ENCODE peak calls at places on chromosome 5, in eight cellular contexts. One of them, this sample, is unnamed.

GRCh38 chr5:148794275-148794674 is 32.1 kb upstream of the ADRB2 start:
- DNase-seq in hepatic stellate cell: no peak
- DNase-seq in AG20443: no peak
- DNase-seq in CD4-positive, alpha-beta memory T cell: no peak
- DNase-seq in glutamatergic neuron: no peak
- DNase-seq in DMS53: no peak
- DNase-seq in activated naive CD8-positive, alpha-beta T cell treated with anti-CD3 and anti-CD28 coated beads, Interleukin-2, amount 50 U/mL, for 24 hours: no peak
- DNase-seq in ovary: no peak
- DNase-seq in this sample: no peak

GRCh38 chr5:146624179-146624578 is 108.2 kb upstream of the GPR151 start:
- DNase-seq in hepatic stellate cell: no peak
- DNase-seq in AG20443: no peak
- DNase-seq in CD4-positive, alpha-beta memory T cell: no peak
- DNase-seq in glutamatergic neuron: no peak
- DNase-seq in DMS53: no peak
- DNase-seq in activated naive CD8-positive, alpha-beta T cell treated with anti-CD3 and anti-CD28 coated beads, Interleukin-2, amount 50 U/mL, for 24 hours: no peak
- DNase-seq in ovary: no peak
- DNase-seq in this sample: no peak

GRCh38 chr5:119168401-119168800 is 97.5 kb downstream of the DMXL1 start:
- DNase-seq in hepatic stellate cell: no peak
- DNase-seq in AG20443: no peak
- DNase-seq in CD4-positive, alpha-beta memory T cell: no peak
- DNase-seq in glutamatergic neuron: no peak
- DNase-seq in DMS53: no peak
- DNase-seq in activated naive CD8-positive, alpha-beta T cell treated with anti-CD3 and anti-CD28 coated beads, Interleukin-2, amount 50 U/mL, for 24 hours: no peak
- DNase-seq in ovary: no peak
- DNase-seq in this sample: no peak

GRCh38 chr5:174535691-174536090 is 188.7 kb upstream of the MSX2 start:
- DNase-seq in hepatic stellate cell: no peak
- DNase-seq in AG20443: no peak
- DNase-seq in CD4-positive, alpha-beta memory T cell: no peak
- DNase-seq in glutamatergic neuron: no peak
- DNase-seq in DMS53: no peak
- DNase-seq in activated naive CD8-positive, alpha-beta T cell treated with anti-CD3 and anti-CD28 coated beads, Interleukin-2, amount 50 U/mL, for 24 hours: no peak
- DNase-seq in ovary: no peak
- DNase-seq in this sample: no peak

GRCh38 chr5:56328753-56329560 is 95.8 kb upstream of the ANKRD55 start:
- DNase-seq in hepatic stellate cell: no peak
- DNase-seq in AG20443: no peak
- DNase-seq in CD4-positive, alpha-beta memory T cell: peak
- DNase-seq in glutamatergic neuron: no peak
- DNase-seq in DMS53: peak
- DNase-seq in activated naive CD8-positive, alpha-beta T cell treated with anti-CD3 and anti-CD28 coated beads, Interleukin-2, amount 50 U/mL, for 24 hours: no peak
- DNase-seq in ovary: no peak
- DNase-seq in this sample: no peak

GRCh38 chr5:138944527-138945322 is 69.6 kb upstream of the LRRTM2 start:
- DNase-seq in hepatic stellate cell: no peak
- DNase-seq in AG20443: no peak
- DNase-seq in CD4-positive, alpha-beta memory T cell: no peak
- DNase-seq in glutamatergic neuron: no peak
- DNase-seq in DMS53: no peak
- DNase-seq in activated naive CD8-positive, alpha-beta T cell treated with anti-CD3 and anti-CD28 coated beads, Interleukin-2, amount 50 U/mL, for 24 hours: no peak
- DNase-seq in ovary: peak
- DNase-seq in this sample: no peak

GRCh38 chr5:172722309-172722815 is 48.6 kb downstream of the DUSP1 start:
- DNase-seq in hepatic stellate cell: no peak
- DNase-seq in AG20443: no peak
- DNase-seq in CD4-positive, alpha-beta memory T cell: peak
- DNase-seq in glutamatergic neuron: no peak
- DNase-seq in DMS53: no peak
- DNase-seq in activated naive CD8-positive, alpha-beta T cell treated with anti-CD3 and anti-CD28 coated beads, Interleukin-2, amount 50 U/mL, for 24 hours: no peak
- DNase-seq in ovary: no peak
- DNase-seq in this sample: no peak

GRCh38 chr5:80713640-80714039 is 58.9 kb upstream of the DHFR start:
- DNase-seq in hepatic stellate cell: no peak
- DNase-seq in AG20443: no peak
- DNase-seq in CD4-positive, alpha-beta memory T cell: no peak
- DNase-seq in glutamatergic neuron: no peak
- DNase-seq in DMS53: no peak
- DNase-seq in activated naive CD8-positive, alpha-beta T cell treated with anti-CD3 and anti-CD28 coated beads, Interleukin-2, amount 50 U/mL, for 24 hours: no peak
- DNase-seq in ovary: no peak
- DNase-seq in this sample: no peak

GRCh38 chr5:83102581-83102980 is 25.2 kb downstream of the XRCC4 start:
- DNase-seq in hepatic stellate cell: no peak
- DNase-seq in AG20443: no peak
- DNase-seq in CD4-positive, alpha-beta memory T cell: no peak
- DNase-seq in glutamatergic neuron: no peak
- DNase-seq in DMS53: no peak
- DNase-seq in activated naive CD8-positive, alpha-beta T cell treated with anti-CD3 and anti-CD28 coated beads, Interleukin-2, amount 50 U/mL, for 24 hours: no peak
- DNase-seq in ovary: no peak
- DNase-seq in this sample: no peak

GRCh38 chr5:144390133-144390532 is 219.5 kb downstream of the KCTD16 start:
- DNase-seq in hepatic stellate cell: peak
- DNase-seq in AG20443: no peak
- DNase-seq in CD4-positive, alpha-beta memory T cell: no peak
- DNase-seq in glutamatergic neuron: no peak
- DNase-seq in DMS53: peak
- DNase-seq in activated naive CD8-positive, alpha-beta T cell treated with anti-CD3 and anti-CD28 coated beads, Interleukin-2, amount 50 U/mL, for 24 hours: no peak
- DNase-seq in ovary: no peak
- DNase-seq in this sample: no peak

GRCh38 chr5:72472031-72472430 is 35.2 kb downstream of the ZNF366 start:
- DNase-seq in hepatic stellate cell: no peak
- DNase-seq in AG20443: no peak
- DNase-seq in CD4-positive, alpha-beta memory T cell: no peak
- DNase-seq in glutamatergic neuron: no peak
- DNase-seq in DMS53: no peak
- DNase-seq in activated naive CD8-positive, alpha-beta T cell treated with anti-CD3 and anti-CD28 coated beads, Interleukin-2, amount 50 U/mL, for 24 hours: no peak
- DNase-seq in ovary: no peak
- DNase-seq in this sample: no peak

GRCh38 chr5:132050661-132051371 is 9.6 kb upstream of the IL3 start:
- DNase-seq in hepatic stellate cell: no peak
- DNase-seq in AG20443: peak
- DNase-seq in CD4-positive, alpha-beta memory T cell: no peak
- DNase-seq in glutamatergic neuron: peak
- DNase-seq in DMS53: no peak
- DNase-seq in activated naive CD8-positive, alpha-beta T cell treated with anti-CD3 and anti-CD28 coated beads, Interleukin-2, amount 50 U/mL, for 24 hours: no peak
- DNase-seq in ovary: no peak
- DNase-seq in this sample: no peak

GRCh38 chr5:131810510-131811249 is 13.9 kb upstream of the FNIP1 start:
- DNase-seq in hepatic stellate cell: peak
- DNase-seq in AG20443: peak
- DNase-seq in CD4-positive, alpha-beta memory T cell: peak
- DNase-seq in glutamatergic neuron: no peak
- DNase-seq in DMS53: peak
- DNase-seq in activated naive CD8-positive, alpha-beta T cell treated with anti-CD3 and anti-CD28 coated beads, Interleukin-2, amount 50 U/mL, for 24 hours: no peak
- DNase-seq in ovary: no peak
- DNase-seq in this sample: peak

GRCh38 chr5:32767948-32768427 is 56.9 kb downstream of the NPR3 start:
- DNase-seq in hepatic stellate cell: peak
- DNase-seq in AG20443: peak
- DNase-seq in CD4-positive, alpha-beta memory T cell: no peak
- DNase-seq in glutamatergic neuron: no peak
- DNase-seq in DMS53: peak
- DNase-seq in activated naive CD8-positive, alpha-beta T cell treated with anti-CD3 and anti-CD28 coated beads, Interleukin-2, amount 50 U/mL, for 24 hours: no peak
- DNase-seq in ovary: no peak
- DNase-seq in this sample: peak

GRCh38 chr5:114055810-114056476 is 305.9 kb upstream of the KCNN2 start:
- DNase-seq in hepatic stellate cell: no peak
- DNase-seq in AG20443: no peak
- DNase-seq in CD4-positive, alpha-beta memory T cell: no peak
- DNase-seq in glutamatergic neuron: peak
- DNase-seq in DMS53: peak
- DNase-seq in activated naive CD8-positive, alpha-beta T cell treated with anti-CD3 and anti-CD28 coated beads, Interleukin-2, amount 50 U/mL, for 24 hours: no peak
- DNase-seq in ovary: peak
- DNase-seq in this sample: no peak

GRCh38 chr5:69046375-69046957 is 47.3 kb upstream of the SLC30A5 start:
- DNase-seq in hepatic stellate cell: no peak
- DNase-seq in AG20443: no peak
- DNase-seq in CD4-positive, alpha-beta memory T cell: no peak
- DNase-seq in glutamatergic neuron: no peak
- DNase-seq in DMS53: peak
- DNase-seq in activated naive CD8-positive, alpha-beta T cell treated with anti-CD3 and anti-CD28 coated beads, Interleukin-2, amount 50 U/mL, for 24 hours: no peak
- DNase-seq in ovary: no peak
- DNase-seq in this sample: peak

GRCh38 chr5:59299006-59299405 is 594.5 kb downstream of the PDE4D start:
- DNase-seq in hepatic stellate cell: no peak
- DNase-seq in AG20443: no peak
- DNase-seq in CD4-positive, alpha-beta memory T cell: no peak
- DNase-seq in glutamatergic neuron: no peak
- DNase-seq in DMS53: no peak
- DNase-seq in activated naive CD8-positive, alpha-beta T cell treated with anti-CD3 and anti-CD28 coated beads, Interleukin-2, amount 50 U/mL, for 24 hours: no peak
- DNase-seq in ovary: no peak
- DNase-seq in this sample: no peak